ENCODE peak calls at places on chromosome 19, in five cellular contexts. W is retina; F is dorsolateral prefrontal cortex; Y is neural progenitor cell; R is CD4-positive, alpha-beta T cell. S is an unnamed sample.
A peak's percentile ranks its signal among the peaks of the same experiment; 100 is the strongest.

GRCh38 chr19:19064811-19065745 is 1.3 kb downstream of the SLC25A42 start:
- DNase-seq in W (peak; percentile 50), F (no peak), Y (no peak), R (no peak), S (no peak)

GRCh38 chr19:10672529-10673150 is 18.5 kb downstream of the ILF3 start:
- DNase-seq in W (no peak), F (no peak), Y (no peak), R (no peak), S (no peak)

GRCh38 chr19:15125232-15126067 is 18.2 kb downstream of the SYDE1 start:
- DNase-seq in W (peak; percentile 99), F (peak; percentile 97), Y (peak; percentile 98), R (peak; percentile 92), S (peak; percentile 93)

GRCh38 chr19:50729894-50730293 is 6.7 kb downstream of the CLEC11A start:
- DNase-seq in W (no peak), F (no peak), Y (no peak), R (no peak), S (no peak)

GRCh38 chr19:44476559-44477408 is 23.5 kb downstream of the ZNF180 start:
- DNase-seq in W (peak; percentile 28), F (no peak), Y (peak; percentile 12), R (no peak), S (no peak)

GRCh38 chr19:10551698-10552301 is 8.1 kb downstream of the ATG4D start:
- DNase-seq in W (no peak), F (no peak), Y (no peak), R (no peak), S (no peak)

GRCh38 chr19:18608102-18608804 is 1.7 kb upstream of the CRLF1 start:
- DNase-seq in W (no peak), F (no peak), Y (no peak), R (no peak), S (no peak)

GRCh38 chr19:17975032-17975431 is 8.1 kb downstream of the KCNN1 start:
- DNase-seq in W (no peak), F (no peak), Y (no peak), R (no peak), S (no peak)

GRCh38 chr19:46132508-46133100 is 8.1 kb upstream of the IGFL3 start:
- DNase-seq in W (no peak), F (no peak), Y (no peak), R (no peak), S (no peak)

GRCh38 chr19:47514151-47514868 is 553 bp downstream of the NAPA start:
- DNase-seq in W (no peak), F (no peak), Y (peak; percentile 35), R (no peak), S (no peak)

GRCh38 chr19:33621811-33622504 is at the start of gene CHST8:
- DNase-seq in W (peak; percentile 84), F (no peak), Y (peak; percentile 92), R (no peak), S (no peak)

GRCh38 chr19:15180451-15181390 is 20.1 kb downstream of the NOTCH3 start:
- DNase-seq in W (no peak), F (no peak), Y (peak; percentile 47), R (no peak), S (no peak)

GRCh38 chr19:34363094-34363493 is 1.9 kb upstream of the GPI start:
- DNase-seq in W (no peak), F (no peak), Y (peak; percentile 52), R (no peak), S (no peak)

GRCh38 chr19:57688011-57688763 is 6.4 kb downstream of the ZNF551 start:
- DNase-seq in W (no peak), F (no peak), Y (no peak), R (no peak), S (no peak)

GRCh38 chr19:10260141-10260584 is 8.1 kb downstream of the MRPL4 start:
- DNase-seq in W (no peak), F (no peak), Y (no peak), R (no peak), S (no peak)

GRCh38 chr19:23787106-23787505 is 28.4 kb upstream of the ZNF681 start:
- DNase-seq in W (no peak), F (no peak), Y (no peak), R (no peak), S (no peak)

GRCh38 chr19:3005345-3005744 is 23.7 kb downstream of the TLE2 start:
- DNase-seq in W (no peak), F (no peak), Y (no peak), R (no peak), S (no peak)

GRCh38 chr19:57903298-57904174 is 12.9 kb downstream of the ZNF417 start:
- DNase-seq in W (peak; percentile 28), F (no peak), Y (peak; percentile 33), R (no peak), S (no peak)

GRCh38 chr19:6210721-6211600 is 68.8 kb downstream of the MLLT1 start:
- DNase-seq in W (no peak), F (no peak), Y (no peak), R (no peak), S (no peak)

GRCh38 chr19:40339018-40339728 is 9.0 kb downstream of the C19orf47 start:
- DNase-seq in W (no peak), F (no peak), Y (no peak), R (no peak), S (no peak)

GRCh38 chr19:14954071-14954655 is 12.9 kb downstream of the OR7C2 start:
- DNase-seq in W (no peak), F (no peak), Y (no peak), R (no peak), S (no peak)

GRCh38 chr19:16425993-16426392 is 45.8 kb downstream of the EPS15L1 start:
- DNase-seq in W (no peak), F (no peak), Y (no peak), R (no peak), S (no peak)

GRCh38 chr19:811007-811434 is 10.7 kb downstream of the PLPPR3 start:
- DNase-seq in W (no peak), F (no peak), Y (no peak), R (no peak), S (no peak)

GRCh38 chr19:1081301-1082164 is 13.6 kb downstream of the POLR2E start:
- DNase-seq in W (no peak), F (no peak), Y (peak; percentile 76), R (no peak), S (no peak)

GRCh38 chr19:38362076-38362945 is 12.1 kb upstream of the PSMD8 start:
- DNase-seq in W (peak; percentile 82), F (no peak), Y (peak; percentile 95), R (peak; percentile 49), S (peak; percentile 59)

GRCh38 chr19:29577662-29577963 is 28.5 kb upstream of the POP4 start:
- DNase-seq in W (no peak), F (no peak), Y (no peak), R (no peak), S (no peak)

GRCh38 chr19:40614595-40615411 is 13.6 kb downstream of the LTBP4 start:
- DNase-seq in W (peak; percentile 58), F (no peak), Y (peak; percentile 92), R (peak; percentile 56), S (peak; percentile 77)

GRCh38 chr19:38534574-38534973 is 83.2 kb downstream of the MAP4K1 start:
- DNase-seq in W (no peak), F (no peak), Y (no peak), R (no peak), S (no peak)

GRCh38 chr19:33350538-33351309 is 22.8 kb upstream of the CEBPG start:
- DNase-seq in W (no peak), F (no peak), Y (no peak), R (no peak), S (no peak)

GRCh38 chr19:23817519-23817918 is 58.8 kb upstream of the ZNF681 start:
- DNase-seq in W (no peak), F (peak; percentile 30), Y (peak; percentile 25), R (peak; percentile 16), S (no peak)

GRCh38 chr19:4870025-4870700 is 2.7 kb upstream of the PLIN3 start:
- DNase-seq in W (no peak), F (no peak), Y (no peak), R (no peak), S (no peak)

GRCh38 chr19:3387645-3388589 is 21.5 kb downstream of the NFIC start:
- DNase-seq in W (no peak), F (peak; percentile 85), Y (no peak), R (no peak), S (no peak)

GRCh38 chr19:44704982-44705381 is 6.0 kb downstream of the CEACAM16 start:
- DNase-seq in W (no peak), F (no peak), Y (no peak), R (no peak), S (no peak)

GRCh38 chr19:1360126-1360817 is 23.4 kb upstream of the NDUFS7 start:
- DNase-seq in W (peak; percentile 91), F (no peak), Y (no peak), R (no peak), S (no peak)

GRCh38 chr19:5445667-5446066 is 9.6 kb upstream of the ZNRF4 start:
- DNase-seq in W (no peak), F (no peak), Y (no peak), R (no peak), S (no peak)

GRCh38 chr19:4584670-4585460 is 25.4 kb upstream of the SEMA6B start:
- DNase-seq in W (peak; percentile 74), F (no peak), Y (peak; percentile 91), R (no peak), S (no peak)

GRCh38 chr19:39871886-39872866 is 26.0 kb upstream of the FBL start:
- DNase-seq in W (no peak), F (no peak), Y (no peak), R (no peak), S (no peak)

GRCh38 chr19:29714371-29714952 is 599 bp downstream of the C19orf12 start:
- DNase-seq in W (no peak), F (no peak), Y (no peak), R (no peak), S (peak; percentile 55)

GRCh38 chr19:16588089-16588823 is 16.0 kb upstream of the SLC35E1 start:
- DNase-seq in W (peak; percentile 53), F (no peak), Y (no peak), R (peak; percentile 53), S (peak; percentile 72)

GRCh38 chr19:8017808-8018207 is 12.4 kb upstream of the ELAVL1 start:
- DNase-seq in W (no peak), F (no peak), Y (peak; percentile 52), R (peak; percentile 37), S (no peak)

S was measured in T-helper 22 cell.